ENCODE peak calls at places on chromosome 19, in six cellular contexts. One of them, this sample, is unnamed.

GRCh38 chr19:38550376-38550775 is 67.4 kb downstream of the MAP4K1 start:
- DNase-seq in HCT116: no peak
- DNase-seq in GM12878: no peak
- DNase-seq in NT2/D1: no peak
- DNase-seq in HepG2: no peak
- DNase-seq in H1: no peak
- DNase-seq in this sample: no peak

GRCh38 chr19:4059931-4060620 is 6.6 kb downstream of the ZBTB7A start:
- DNase-seq in HCT116: no peak
- DNase-seq in GM12878: peak; percentile 28
- DNase-seq in NT2/D1: no peak
- DNase-seq in HepG2: no peak
- DNase-seq in H1: no peak
- DNase-seq in this sample: peak; percentile 58

GRCh38 chr19:46351241-46352041 is 4.6 kb downstream of the PPP5C start:
- DNase-seq in HCT116: no peak
- DNase-seq in GM12878: no peak
- DNase-seq in NT2/D1: no peak
- DNase-seq in HepG2: no peak
- DNase-seq in H1: no peak
- DNase-seq in this sample: no peak

GRCh38 chr19:18985257-18985656 is 44.2 kb upstream of the HOMER3 start:
- DNase-seq in HCT116: no peak
- DNase-seq in GM12878: no peak
- DNase-seq in NT2/D1: no peak
- DNase-seq in HepG2: no peak
- DNase-seq in H1: no peak
- DNase-seq in this sample: no peak

GRCh38 chr19:56314018-56314583 is 538 bp downstream of the ZSCAN5A start:
- DNase-seq in HCT116: no peak
- DNase-seq in GM12878: no peak
- DNase-seq in NT2/D1: peak; percentile 6
- DNase-seq in HepG2: peak; percentile 67
- DNase-seq in H1: peak; percentile 7
- DNase-seq in this sample: peak; percentile 23

GRCh38 chr19:29752450-29753025 is 37.5 kb upstream of the C19orf12 start:
- DNase-seq in HCT116: no peak
- DNase-seq in GM12878: no peak
- DNase-seq in NT2/D1: no peak
- DNase-seq in HepG2: no peak
- DNase-seq in H1: no peak
- DNase-seq in this sample: no peak

GRCh38 chr19:53545271-53546065 is 7.5 kb downstream of the ZNF331 start:
- DNase-seq in HCT116: no peak
- DNase-seq in GM12878: no peak
- DNase-seq in NT2/D1: no peak
- DNase-seq in HepG2: no peak
- DNase-seq in H1: no peak
- DNase-seq in this sample: no peak

GRCh38 chr19:30078381-30078910 is 136.4 kb downstream of the URI1 start:
- DNase-seq in HCT116: no peak
- DNase-seq in GM12878: no peak
- DNase-seq in NT2/D1: no peak
- DNase-seq in HepG2: no peak
- DNase-seq in H1: no peak
- DNase-seq in this sample: no peak

GRCh38 chr19:3420909-3421619 is 54.7 kb downstream of the NFIC start:
- DNase-seq in HCT116: no peak
- DNase-seq in GM12878: no peak
- DNase-seq in NT2/D1: no peak
- DNase-seq in HepG2: no peak
- DNase-seq in H1: no peak
- DNase-seq in this sample: peak; percentile 16

GRCh38 chr19:34962945-34963530 is 991 bp downstream of the ZNF792 start:
- DNase-seq in HCT116: no peak
- DNase-seq in GM12878: no peak
- DNase-seq in NT2/D1: no peak
- DNase-seq in HepG2: no peak
- DNase-seq in H1: no peak
- DNase-seq in this sample: peak; percentile 39

GRCh38 chr19:1752757-1753728 is at the start of gene ONECUT3:
- DNase-seq in HCT116: no peak
- DNase-seq in GM12878: no peak
- DNase-seq in NT2/D1: no peak
- DNase-seq in HepG2: no peak
- DNase-seq in H1: no peak
- DNase-seq in this sample: peak; percentile 74

GRCh38 chr19:5585461-5586299 is 17.9 kb upstream of the TINCR start:
- DNase-seq in HCT116: no peak
- DNase-seq in GM12878: no peak
- DNase-seq in NT2/D1: peak; percentile 57
- DNase-seq in HepG2: no peak
- DNase-seq in H1: no peak
- DNase-seq in this sample: peak; percentile 81

GRCh38 chr19:19662866-19663291 is 597 bp downstream of the ATP13A1 start:
- DNase-seq in HCT116: no peak
- DNase-seq in GM12878: no peak
- DNase-seq in NT2/D1: no peak
- DNase-seq in HepG2: peak; percentile 22
- DNase-seq in H1: no peak
- DNase-seq in this sample: no peak

GRCh38 chr19:46357846-46358583 is 11.1 kb downstream of the PPP5C start:
- DNase-seq in HCT116: no peak
- DNase-seq in GM12878: no peak
- DNase-seq in NT2/D1: no peak
- DNase-seq in HepG2: no peak
- DNase-seq in H1: no peak
- DNase-seq in this sample: no peak

GRCh38 chr19:2534374-2535050 is 58.6 kb downstream of the GADD45B start:
- DNase-seq in HCT116: no peak
- DNase-seq in GM12878: no peak
- DNase-seq in NT2/D1: no peak
- DNase-seq in HepG2: no peak
- DNase-seq in H1: no peak
- DNase-seq in this sample: no peak

DNA sequence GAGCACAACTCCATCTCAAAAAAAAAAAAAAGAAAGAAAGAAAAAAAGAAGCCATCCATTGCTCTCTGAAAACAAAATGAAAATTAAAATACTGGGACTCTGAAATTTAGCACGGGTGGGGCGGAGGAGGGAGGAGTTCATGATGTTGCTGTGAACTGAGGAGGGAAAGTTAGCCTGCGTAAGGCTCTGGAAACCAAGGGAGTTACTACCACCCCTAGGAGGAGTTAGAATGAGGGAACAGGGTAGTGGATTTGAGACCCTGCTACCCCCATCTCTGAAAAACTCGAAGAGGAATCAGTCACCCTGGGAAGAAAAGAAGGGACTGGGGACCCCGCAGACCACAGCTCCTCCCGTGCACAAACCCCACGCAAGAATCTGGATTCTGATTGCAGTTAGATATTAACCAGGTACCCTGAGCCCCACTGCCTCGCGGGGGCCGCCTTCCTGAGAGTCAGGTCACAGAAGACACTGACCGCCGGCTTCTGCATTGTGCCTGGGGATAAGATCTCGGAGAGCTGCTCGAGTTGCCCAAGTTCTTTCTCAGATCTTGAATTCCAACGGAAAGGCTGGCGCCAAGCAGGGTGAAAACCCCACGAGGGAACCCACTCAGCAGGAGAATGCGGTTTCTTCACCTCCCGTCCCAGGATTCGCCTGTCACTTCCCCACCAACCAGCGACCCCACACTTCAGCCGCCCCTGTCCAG is 941 bp downstream of the ZNF442 start:
- DNase-seq in HCT116: no peak
- DNase-seq in GM12878: no peak
- DNase-seq in NT2/D1: no peak
- DNase-seq in HepG2: no peak
- DNase-seq in H1: no peak
- DNase-seq in this sample: peak; percentile 56
- TF ChIP-seq ZNF274 in HCT116: no peak
- TF ChIP-seq ZNF274 in GM12878: no peak
- TF ChIP-seq ZNF274 in NT2/D1: no peak
- TF ChIP-seq ZNF274 in HepG2: no peak
- TF ChIP-seq ZNF274 in H1: no peak
- TF ChIP-seq ZNF274 in this sample: no peak

GRCh38 chr19:45152504-45153338 is 8.1 kb downstream of the NKPD1 start:
- DNase-seq in HCT116: no peak
- DNase-seq in GM12878: no peak
- DNase-seq in NT2/D1: no peak
- DNase-seq in HepG2: no peak
- DNase-seq in H1: no peak
- DNase-seq in this sample: no peak
- TF ChIP-seq ZNF274 in HCT116: no peak
- TF ChIP-seq ZNF274 in GM12878: no peak
- TF ChIP-seq ZNF274 in NT2/D1: no peak
- TF ChIP-seq ZNF274 in HepG2: no peak
- TF ChIP-seq ZNF274 in H1: no peak
- TF ChIP-seq ZNF274 in this sample: no peak

GRCh38 chr19:13001502-13002388 is 6.5 kb downstream of the NFIX start:
- DNase-seq in HCT116: no peak
- DNase-seq in GM12878: no peak
- DNase-seq in NT2/D1: no peak
- DNase-seq in HepG2: no peak
- DNase-seq in H1: no peak
- DNase-seq in this sample: no peak
- TF ChIP-seq ZNF274 in HCT116: no peak
- TF ChIP-seq ZNF274 in GM12878: no peak
- TF ChIP-seq ZNF274 in NT2/D1: no peak
- TF ChIP-seq ZNF274 in HepG2: no peak
- TF ChIP-seq ZNF274 in H1: no peak
- TF ChIP-seq ZNF274 in this sample: no peak

DNA sequence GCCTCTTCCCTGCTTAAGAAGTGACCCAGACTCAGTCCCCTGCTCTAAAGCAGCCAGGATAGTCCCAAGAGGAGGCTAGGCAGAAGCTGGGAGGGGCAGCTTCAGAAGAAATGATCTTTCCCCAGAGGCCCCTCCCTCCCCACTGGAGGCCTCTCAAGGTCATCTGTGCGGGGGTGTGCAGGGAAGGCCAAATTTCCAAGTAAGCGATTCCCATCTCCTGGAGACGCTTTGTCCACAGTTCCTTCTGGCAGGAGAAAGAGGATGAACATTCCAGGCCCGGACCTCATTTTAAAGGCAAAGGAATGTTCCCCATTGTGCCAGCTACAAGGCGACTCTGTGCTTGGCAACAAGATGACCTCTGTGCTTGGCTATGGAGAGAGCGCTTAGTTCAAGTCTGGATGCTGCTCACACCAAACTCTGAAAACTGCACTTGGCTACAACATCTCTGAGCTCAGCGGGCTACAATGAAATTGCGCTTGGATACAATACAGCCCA is 23.5 kb downstream of the COL5A3 start:
- DNase-seq in HCT116: no peak
- DNase-seq in GM12878: no peak
- DNase-seq in NT2/D1: no peak
- DNase-seq in HepG2: no peak
- DNase-seq in H1: no peak
- DNase-seq in this sample: no peak
- TF ChIP-seq ZNF274 in HCT116: no peak
- TF ChIP-seq ZNF274 in GM12878: no peak
- TF ChIP-seq ZNF274 in NT2/D1: no peak
- TF ChIP-seq ZNF274 in HepG2: no peak
- TF ChIP-seq ZNF274 in H1: no peak
- TF ChIP-seq ZNF274 in this sample: no peak